ENCODE peak calls at places on chromosome 14, in six cellular contexts. One of them, this sample, is unnamed.

GRCh38 chr14:44962573-44963528 is 861 bp downstream of the TOGARAM1 start:
- DNase-seq in activated CD4-positive, alpha-beta T cell treated with anti-CD3 and anti-CD28 coated beads for 48 hours: peak
- DNase-seq in stimulated activated CD4-positive, alpha-beta T cell treated with anti-CD3 and anti-CD28 coated beads, TNF-alpha, amount 100 ng/mL, for 4 hours: peak
- DNase-seq in anterior cingulate cortex: peak
- DNase-seq in adrenal gland: peak
- DNase-seq in activated T-helper 9 cell treated with anti-CD3 and anti-CD28 coated beads, Interleukin-2, amount 50 U/mL, for 16 hours: peak
- DNase-seq in this sample: no peak

GRCh38 chr14:104247336-104248202 is 109.2 kb downstream of the KIF26A start:
- DNase-seq in activated CD4-positive, alpha-beta T cell treated with anti-CD3 and anti-CD28 coated beads for 48 hours: no peak
- DNase-seq in stimulated activated CD4-positive, alpha-beta T cell treated with anti-CD3 and anti-CD28 coated beads, TNF-alpha, amount 100 ng/mL, for 4 hours: no peak
- DNase-seq in anterior cingulate cortex: no peak
- DNase-seq in adrenal gland: peak
- DNase-seq in activated T-helper 9 cell treated with anti-CD3 and anti-CD28 coated beads, Interleukin-2, amount 50 U/mL, for 16 hours: no peak
- DNase-seq in this sample: no peak

GRCh38 chr14:63878792-63879191 is 26.0 kb downstream of the SYNE2 start:
- DNase-seq in activated CD4-positive, alpha-beta T cell treated with anti-CD3 and anti-CD28 coated beads for 48 hours: no peak
- DNase-seq in stimulated activated CD4-positive, alpha-beta T cell treated with anti-CD3 and anti-CD28 coated beads, TNF-alpha, amount 100 ng/mL, for 4 hours: no peak
- DNase-seq in anterior cingulate cortex: no peak
- DNase-seq in adrenal gland: no peak
- DNase-seq in activated T-helper 9 cell treated with anti-CD3 and anti-CD28 coated beads, Interleukin-2, amount 50 U/mL, for 16 hours: no peak
- DNase-seq in this sample: no peak

GRCh38 chr14:103030741-103031565 is 26.4 kb downstream of the CDC42BPB start:
- DNase-seq in activated CD4-positive, alpha-beta T cell treated with anti-CD3 and anti-CD28 coated beads for 48 hours: no peak
- DNase-seq in stimulated activated CD4-positive, alpha-beta T cell treated with anti-CD3 and anti-CD28 coated beads, TNF-alpha, amount 100 ng/mL, for 4 hours: no peak
- DNase-seq in anterior cingulate cortex: no peak
- DNase-seq in adrenal gland: no peak
- DNase-seq in activated T-helper 9 cell treated with anti-CD3 and anti-CD28 coated beads, Interleukin-2, amount 50 U/mL, for 16 hours: no peak
- DNase-seq in this sample: no peak

GRCh38 chr14:91883770-91884169 is 16.4 kb upstream of the TC2N start:
- DNase-seq in activated CD4-positive, alpha-beta T cell treated with anti-CD3 and anti-CD28 coated beads for 48 hours: no peak
- DNase-seq in stimulated activated CD4-positive, alpha-beta T cell treated with anti-CD3 and anti-CD28 coated beads, TNF-alpha, amount 100 ng/mL, for 4 hours: no peak
- DNase-seq in anterior cingulate cortex: no peak
- DNase-seq in adrenal gland: peak
- DNase-seq in activated T-helper 9 cell treated with anti-CD3 and anti-CD28 coated beads, Interleukin-2, amount 50 U/mL, for 16 hours: no peak
- DNase-seq in this sample: no peak

GRCh38 chr14:35369701-35370191 is 34.8 kb downstream of the NFKBIA start:
- DNase-seq in activated CD4-positive, alpha-beta T cell treated with anti-CD3 and anti-CD28 coated beads for 48 hours: peak
- DNase-seq in stimulated activated CD4-positive, alpha-beta T cell treated with anti-CD3 and anti-CD28 coated beads, TNF-alpha, amount 100 ng/mL, for 4 hours: no peak
- DNase-seq in anterior cingulate cortex: no peak
- DNase-seq in adrenal gland: no peak
- DNase-seq in activated T-helper 9 cell treated with anti-CD3 and anti-CD28 coated beads, Interleukin-2, amount 50 U/mL, for 16 hours: no peak
- DNase-seq in this sample: peak

GRCh38 chr14:104393898-104394605 is 185.5 kb upstream of the C14orf180 start:
- DNase-seq in activated CD4-positive, alpha-beta T cell treated with anti-CD3 and anti-CD28 coated beads for 48 hours: peak
- DNase-seq in stimulated activated CD4-positive, alpha-beta T cell treated with anti-CD3 and anti-CD28 coated beads, TNF-alpha, amount 100 ng/mL, for 4 hours: no peak
- DNase-seq in anterior cingulate cortex: no peak
- DNase-seq in adrenal gland: peak
- DNase-seq in activated T-helper 9 cell treated with anti-CD3 and anti-CD28 coated beads, Interleukin-2, amount 50 U/mL, for 16 hours: peak
- DNase-seq in this sample: peak

GRCh38 chr14:104292084-104292970 is 153.9 kb downstream of the KIF26A start:
- DNase-seq in activated CD4-positive, alpha-beta T cell treated with anti-CD3 and anti-CD28 coated beads for 48 hours: no peak
- DNase-seq in stimulated activated CD4-positive, alpha-beta T cell treated with anti-CD3 and anti-CD28 coated beads, TNF-alpha, amount 100 ng/mL, for 4 hours: no peak
- DNase-seq in anterior cingulate cortex: no peak
- DNase-seq in adrenal gland: peak
- DNase-seq in activated T-helper 9 cell treated with anti-CD3 and anti-CD28 coated beads, Interleukin-2, amount 50 U/mL, for 16 hours: no peak
- DNase-seq in this sample: no peak

GRCh38 chr14:85731198-85731597 is 201.3 kb downstream of the FLRT2 start:
- DNase-seq in activated CD4-positive, alpha-beta T cell treated with anti-CD3 and anti-CD28 coated beads for 48 hours: no peak
- DNase-seq in stimulated activated CD4-positive, alpha-beta T cell treated with anti-CD3 and anti-CD28 coated beads, TNF-alpha, amount 100 ng/mL, for 4 hours: no peak
- DNase-seq in anterior cingulate cortex: no peak
- DNase-seq in adrenal gland: no peak
- DNase-seq in activated T-helper 9 cell treated with anti-CD3 and anti-CD28 coated beads, Interleukin-2, amount 50 U/mL, for 16 hours: no peak
- DNase-seq in this sample: no peak

GRCh38 chr14:99065551-99065950 is 206.4 kb downstream of the BCL11B start:
- DNase-seq in activated CD4-positive, alpha-beta T cell treated with anti-CD3 and anti-CD28 coated beads for 48 hours: no peak
- DNase-seq in stimulated activated CD4-positive, alpha-beta T cell treated with anti-CD3 and anti-CD28 coated beads, TNF-alpha, amount 100 ng/mL, for 4 hours: no peak
- DNase-seq in anterior cingulate cortex: no peak
- DNase-seq in adrenal gland: no peak
- DNase-seq in activated T-helper 9 cell treated with anti-CD3 and anti-CD28 coated beads, Interleukin-2, amount 50 U/mL, for 16 hours: no peak
- DNase-seq in this sample: no peak

GRCh38 chr14:60051690-60052324 is 39.9 kb upstream of the PCNX4 start:
- DNase-seq in activated CD4-positive, alpha-beta T cell treated with anti-CD3 and anti-CD28 coated beads for 48 hours: peak
- DNase-seq in stimulated activated CD4-positive, alpha-beta T cell treated with anti-CD3 and anti-CD28 coated beads, TNF-alpha, amount 100 ng/mL, for 4 hours: no peak
- DNase-seq in anterior cingulate cortex: no peak
- DNase-seq in adrenal gland: no peak
- DNase-seq in activated T-helper 9 cell treated with anti-CD3 and anti-CD28 coated beads, Interleukin-2, amount 50 U/mL, for 16 hours: no peak
- DNase-seq in this sample: peak

GRCh38 chr14:82913396-82913795 is 1379.7 kb upstream of the SEL1L start:
- DNase-seq in activated CD4-positive, alpha-beta T cell treated with anti-CD3 and anti-CD28 coated beads for 48 hours: no peak
- DNase-seq in stimulated activated CD4-positive, alpha-beta T cell treated with anti-CD3 and anti-CD28 coated beads, TNF-alpha, amount 100 ng/mL, for 4 hours: no peak
- DNase-seq in anterior cingulate cortex: no peak
- DNase-seq in adrenal gland: no peak
- DNase-seq in activated T-helper 9 cell treated with anti-CD3 and anti-CD28 coated beads, Interleukin-2, amount 50 U/mL, for 16 hours: no peak
- DNase-seq in this sample: no peak

GRCh38 chr14:98167702-98168101 is 1104.3 kb downstream of the BCL11B start:
- DNase-seq in activated CD4-positive, alpha-beta T cell treated with anti-CD3 and anti-CD28 coated beads for 48 hours: peak
- DNase-seq in stimulated activated CD4-positive, alpha-beta T cell treated with anti-CD3 and anti-CD28 coated beads, TNF-alpha, amount 100 ng/mL, for 4 hours: no peak
- DNase-seq in anterior cingulate cortex: no peak
- DNase-seq in adrenal gland: no peak
- DNase-seq in activated T-helper 9 cell treated with anti-CD3 and anti-CD28 coated beads, Interleukin-2, amount 50 U/mL, for 16 hours: no peak
- DNase-seq in this sample: peak

GRCh38 chr14:50974118-50974517 is 29.8 kb upstream of the PYGL start:
- DNase-seq in activated CD4-positive, alpha-beta T cell treated with anti-CD3 and anti-CD28 coated beads for 48 hours: no peak
- DNase-seq in stimulated activated CD4-positive, alpha-beta T cell treated with anti-CD3 and anti-CD28 coated beads, TNF-alpha, amount 100 ng/mL, for 4 hours: no peak
- DNase-seq in anterior cingulate cortex: no peak
- DNase-seq in adrenal gland: no peak
- DNase-seq in activated T-helper 9 cell treated with anti-CD3 and anti-CD28 coated beads, Interleukin-2, amount 50 U/mL, for 16 hours: no peak
- DNase-seq in this sample: no peak

GRCh38 chr14:75459099-75459741 is 31.4 kb downstream of the JDP2 start:
- DNase-seq in activated CD4-positive, alpha-beta T cell treated with anti-CD3 and anti-CD28 coated beads for 48 hours: no peak
- DNase-seq in stimulated activated CD4-positive, alpha-beta T cell treated with anti-CD3 and anti-CD28 coated beads, TNF-alpha, amount 100 ng/mL, for 4 hours: no peak
- DNase-seq in anterior cingulate cortex: peak
- DNase-seq in adrenal gland: peak
- DNase-seq in activated T-helper 9 cell treated with anti-CD3 and anti-CD28 coated beads, Interleukin-2, amount 50 U/mL, for 16 hours: no peak
- DNase-seq in this sample: no peak